ENCODE peak calls at places on chromosomes 13 and 19, in five cellular contexts. I, P, F, N and O are unnamed samples.

GRCh38 chr13:29914591-29914990 is 64.2 kb upstream of the UBL3 start:
- DNase-seq in F (no peak), P (no peak), N (no peak), I (no peak), O (no peak)

GRCh38 chr13:44272692-44273091 is 100.9 kb upstream of the SERP2 start:
- DNase-seq in F (no peak), P (no peak), I (no peak), N (no peak), O (no peak)

GRCh38 chr13:112178769-112179168 is 111.8 kb downstream of the SOX1 start:
- DNase-seq in F (no peak), P (no peak), I (no peak), N (no peak), O (no peak)

GRCh38 chr13:99468971-99469545 is 32.2 kb upstream of the TM9SF2 start:
- DNase-seq in F (no peak), P (no peak), I (no peak), N (no peak), O (no peak)

GRCh38 chr19:13790354-13790753 is 4.9 kb upstream of the ZSWIM4 start:
- DNase-seq in I (no peak), F (no peak), N (no peak), P (no peak), O (no peak)

GRCh38 chr19:19105365-19106060 is 32.8 kb downstream of the TMEM161A start:
- DNase-seq in I (peak; percentile 95), P (peak; percentile 48), F (peak; percentile 13), N (peak; percentile 48), O (peak; percentile 89)

GRCh38 chr13:20945952-20946383 is 43.4 kb upstream of the XPO4 start:
- DNase-seq in F (no peak), I (no peak), P (no peak), N (no peak), O (peak; percentile 39)

GRCh38 chr19:3767050-3767449 is 4.6 kb downstream of the MRPL54 start:
- DNase-seq in P (no peak), N (no peak), F (no peak), I (no peak), O (no peak)

GRCh38 chr19:38152461-38153379 is 71.3 kb downstream of the DPF1 start:
- DNase-seq in I (peak; percentile 92), N (no peak), P (no peak), F (no peak), O (no peak)

GRCh38 chr19:57302727-57303401 is 17.4 kb upstream of the ZNF543 start:
- DNase-seq in P (no peak), N (no peak), I (no peak), F (no peak), O (peak; percentile 24)

GRCh38 chr13:41496420-41497234 is 39.3 kb downstream of the RGCC start:
- DNase-seq in P (no peak), F (no peak), N (no peak), I (no peak), O (no peak)

GRCh38 chr19:43532962-43533545 is at the start of gene ZNF575:
- DNase-seq in F (peak; percentile 91), N (peak; percentile 61), P (peak; percentile 95), I (peak; percentile 91), O (peak; percentile 96)

GRCh38 chr19:42508892-42509444 is 19.3 kb downstream of the CEACAM1 start:
- DNase-seq in P (no peak), N (no peak), F (no peak), I (no peak), O (no peak)

GRCh38 chr19:1855828-1856255 is 7.5 kb downstream of the KLF16 start:
- DNase-seq in I (no peak), N (no peak), P (no peak), F (no peak), O (no peak)

GRCh38 chr13:24911135-24911524 is 147.2 kb downstream of the RNF17 start:
- DNase-seq in I (peak; percentile 11), P (peak; percentile 4), N (no peak), F (no peak), O (no peak)

GRCh38 chr19:43610493-43610892 is 1.4 kb upstream of the SRRM5 start:
- DNase-seq in P (no peak), N (no peak), I (no peak), F (no peak), O (no peak)

GRCh38 chr13:64446372-64446771 is 2783.8 kb downstream of the PCDH9 start:
- DNase-seq in P (peak; percentile 1), I (no peak), N (no peak), F (no peak), O (no peak)

GRCh38 chr19:40605201-40605971 is 4.2 kb downstream of the LTBP4 start:
- DNase-seq in F (peak; percentile 48), N (peak; percentile 22), I (peak; percentile 53), P (peak; percentile 99), O (peak; percentile 66)

GRCh38 chr13:31807090-31807541 is 67.8 kb downstream of the RXFP2 start:
- DNase-seq in F (no peak), P (no peak), N (no peak), I (no peak), O (no peak)
- TF ChIP-seq ESRRA in F (no peak), P (no peak), N (no peak), I (no peak), O (no peak)

GRCh38 chr19:51357952-51358351 is 8.2 kb downstream of the ETFB start:
- DNase-seq in P (no peak), F (no peak), N (no peak), I (no peak), O (no peak)

GRCh38 chr19:51359294-51359693 is 6.9 kb downstream of the ETFB start:
- DNase-seq in I (no peak), P (no peak), F (no peak), N (no peak), O (no peak)

GRCh38 chr19:51354103-51354741 is 12.0 kb downstream of the ETFB start:
- DNase-seq in I (peak; percentile 46), F (no peak), N (peak; percentile 90), P (no peak), O (no peak)

GRCh38 chr19:51354742-51355148 is 11.4 kb downstream of the ETFB start:
- DNase-seq in N (peak; percentile 99), F (no peak), P (no peak), I (no peak), O (peak; percentile 60)

GRCh38 chr19:51356159-51356801 is 9.9 kb downstream of the ETFB start:
- DNase-seq in P (no peak), F (no peak), N (peak; percentile 80), I (no peak), O (no peak)
- TF ChIP-seq ESRRA in P (no peak), F (no peak), N (peak; percentile 79), I (no peak), O (no peak)

DNA sequence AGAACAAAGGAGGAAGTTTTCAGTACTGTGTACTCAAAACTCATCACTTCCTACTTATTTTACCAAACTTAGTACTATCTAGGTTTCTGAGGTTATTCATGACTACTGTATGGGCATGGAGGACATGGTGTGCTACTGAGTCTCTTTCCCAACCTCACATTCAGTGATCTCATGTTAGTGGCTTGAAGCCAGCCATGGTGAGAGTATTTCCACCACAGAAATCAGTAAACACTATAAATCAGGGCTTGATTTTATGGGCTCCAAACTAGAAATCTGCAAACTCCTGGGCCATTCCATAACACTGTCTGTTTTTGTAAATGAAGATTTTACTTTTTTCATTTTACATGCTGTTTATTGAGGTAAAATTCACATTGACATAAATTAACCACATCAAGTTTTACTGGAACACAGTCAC is 19.7 kb downstream of the MED26 start:
- DNase-seq in I (no peak), F (no peak), P (no peak), N (no peak), O (no peak)
- TF ChIP-seq ESRRA in I (no peak), F (no peak), P (no peak), N (no peak), O (no peak)

DNA sequence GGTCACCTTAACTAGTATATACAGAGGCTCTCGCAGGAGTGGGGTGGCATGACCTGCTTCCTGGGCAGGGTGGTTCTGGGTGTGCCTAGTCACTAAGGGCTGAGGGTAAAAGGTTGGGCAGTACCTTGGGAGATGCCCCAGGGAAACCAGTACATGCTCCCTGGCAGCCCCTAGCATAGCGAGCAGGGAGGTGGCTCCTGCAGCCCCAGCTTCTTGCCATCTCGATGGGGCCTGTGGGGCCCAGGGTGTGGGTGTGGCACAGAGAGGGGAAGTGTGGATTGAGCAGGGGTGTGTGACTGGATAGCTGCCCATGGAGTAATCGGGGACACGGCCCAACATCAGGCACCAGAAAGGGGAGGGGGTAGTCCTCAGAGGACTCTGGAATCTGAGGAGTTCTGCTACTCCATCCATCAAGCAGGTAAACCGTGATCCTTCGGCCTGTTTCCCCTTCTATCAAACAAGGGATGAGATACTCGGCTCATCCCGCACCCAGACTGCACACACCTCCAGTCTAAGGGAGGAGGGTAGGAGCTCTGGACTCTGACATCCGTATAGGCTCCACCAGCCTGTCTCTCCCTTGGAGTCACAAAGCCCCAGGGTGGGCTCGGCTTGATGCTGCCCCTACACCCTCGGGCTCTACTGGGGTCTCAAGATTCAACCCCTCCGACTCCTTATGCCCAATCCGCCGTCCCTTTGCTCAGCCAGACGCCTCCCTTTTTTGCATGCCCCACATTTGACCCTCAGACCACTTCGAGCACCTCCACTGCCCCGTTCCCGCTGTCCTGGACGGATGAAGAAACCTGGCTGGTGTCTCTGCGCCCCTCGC is 1.1 kb downstream of the ZBTB45 start:
- DNase-seq in P (no peak), I (no peak), F (no peak), N (no peak), O (no peak)
- TF ChIP-seq ESRRA in P (no peak), I (no peak), F (no peak), N (no peak), O (no peak)

GRCh38 chr19:8485561-8486371 is 16.7 kb downstream of the PRAM1 start:
- DNase-seq in I (no peak), P (no peak), F (no peak), N (no peak), O (no peak)

GRCh38 chr19:8486661-8487136 is 15.7 kb downstream of the PRAM1 start:
- DNase-seq in I (no peak), N (no peak), P (no peak), F (no peak), O (no peak)

GRCh38 chr19:8482696-8483095 is 19.7 kb downstream of the PRAM1 start:
- DNase-seq in F (no peak), N (no peak), I (no peak), P (no peak), O (no peak)

GRCh38 chr19:8483165-8483564 is 19.3 kb downstream of the PRAM1 start:
- DNase-seq in P (no peak), I (no peak), F (no peak), N (no peak), O (no peak)

GRCh38 chr19:8484331-8484894 is 18.0 kb downstream of the PRAM1 start:
- DNase-seq in N (no peak), P (no peak), F (no peak), I (no peak), O (no peak)
- TF ChIP-seq ESRRA in N (no peak), P (no peak), F (no peak), I (no peak), O (no peak)